ENCODE peak calls at places on chromosome 12, in eight cellular contexts. I is sigmoid colon, C is K562, H is GM23338, K is suprapubic skin, Y is spleen, F is prostate gland, Z is GM12878. M is an unnamed sample.

GRCh38 chr12:131894981-131895639 is 688 bp downstream of the ULK1 start:
- DNase-seq in Z (no peak), F (no peak), K (peak), H (no peak), C (no peak), I (peak), Y (peak), M (no peak)

GRCh38 chr12:104218935-104219334 is 3.4 kb downstream of the TXNRD1 start:
- DNase-seq in C (no peak), I (no peak), H (no peak), K (no peak), Z (no peak), F (no peak), Y (no peak), M (peak)

GRCh38 chr12:88946377-88946997 is 366.2 kb upstream of the KITLG start:
- DNase-seq in C (no peak), K (peak), H (no peak), F (no peak), Y (no peak), I (no peak), Z (no peak), M (peak)

GRCh38 chr12:46342562-46343033 is 30.0 kb downstream of the SLC38A2 start:
- DNase-seq in C (no peak), Z (no peak), Y (no peak), F (peak), I (no peak), H (peak), K (no peak), M (peak)

GRCh38 chr12:28209782-28210181 is 19.5 kb downstream of the CCDC91 start:
- DNase-seq in Y (no peak), Z (no peak), C (no peak), H (peak), I (no peak), F (no peak), K (no peak), M (no peak)

GRCh38 chr12:26699237-26699636 is 133.8 kb downstream of the ITPR2 start:
- DNase-seq in I (no peak), Y (no peak), F (no peak), H (no peak), Z (no peak), C (no peak), K (no peak), M (no peak)

GRCh38 chr12:26524862-26525465 is 308.0 kb downstream of the ITPR2 start:
- DNase-seq in H (peak), I (no peak), F (no peak), Y (no peak), C (peak), K (no peak), Z (no peak), M (peak)

GRCh38 chr12:32595251-32595650 is 83.8 kb upstream of the DNM1L start:
- DNase-seq in Z (no peak), I (no peak), K (no peak), F (no peak), H (no peak), Y (no peak), C (no peak), M (no peak)

GRCh38 chr12:45273717-45274271 is 57.9 kb downstream of the ANO6 start:
- DNase-seq in H (no peak), Z (no peak), C (peak), I (no peak), F (no peak), Y (no peak), K (peak), M (peak)

GRCh38 chr12:109537136-109537535 is 36.2 kb downstream of the MMAB start:
- DNase-seq in H (no peak), K (no peak), Z (no peak), C (no peak), F (no peak), Y (no peak), I (no peak), M (no peak)

GRCh38 chr12:13941258-13942249 is 39.8 kb downstream of the GRIN2B start:
- DNase-seq in Y (no peak), K (no peak), C (peak), H (peak), I (no peak), F (no peak), Z (no peak), M (peak)

GRCh38 chr12:13948631-13949030 is 32.8 kb downstream of the GRIN2B start:
- DNase-seq in K (no peak), I (no peak), Z (no peak), Y (no peak), C (no peak), H (no peak), F (no peak), M (no peak)

GRCh38 chr12:65868133-65868705 is 43.9 kb downstream of the HMGA2 start:
- DNase-seq in Z (no peak), H (no peak), Y (no peak), F (no peak), K (no peak), I (no peak), C (no peak), M (no peak)

GRCh38 chr12:101924647-101925046 is 47.3 kb downstream of the DRAM1 start:
- DNase-seq in I (no peak), H (peak), Z (no peak), Y (no peak), C (peak), F (no peak), K (no peak), M (no peak)
- H3K27ac ChIP-seq in I (no peak), H (no peak), Z (no peak), Y (no peak), C (no peak), F (no peak), K (peak), M (no peak)

GRCh38 chr12:120979862-120980696 is 1.7 kb downstream of the HNF1A start:
- DNase-seq in Z (no peak), I (no peak), F (no peak), H (peak), K (no peak), Y (no peak), C (no peak), M (no peak)
- TF ChIP-seq POLR2AphosphoS5 in Z (no peak), I (no peak), F (no peak), H (no peak), K (no peak), Y (no peak), C (no peak), M (no peak)

DNA sequence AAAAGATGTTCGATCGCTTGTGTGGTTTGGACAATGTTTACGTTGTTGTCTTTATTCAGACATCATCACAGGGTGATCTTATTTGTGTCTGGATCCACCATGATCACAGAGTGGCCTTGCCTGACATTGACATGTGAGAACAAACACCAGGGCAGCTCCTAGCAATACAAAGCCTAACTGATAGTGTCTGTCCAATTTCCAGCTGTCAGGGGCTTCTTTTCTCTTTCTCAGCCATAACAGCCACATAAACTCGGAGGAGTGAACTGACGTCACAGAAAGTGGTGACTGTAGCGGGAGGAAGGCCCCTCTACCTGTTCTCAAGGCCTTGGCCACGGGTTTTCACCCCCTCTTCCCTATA is 5.8 kb upstream of the SLC6A13 start:
- DNase-seq in C (no peak), Y (no peak), K (no peak), I (no peak), Z (no peak), H (no peak), F (no peak), M (no peak)
- H3K27ac ChIP-seq in C (no peak), Y (no peak), K (no peak), I (no peak), Z (no peak), H (no peak), F (no peak), M (no peak)

GRCh38 chr12:96256672-96257361 is 62.6 kb downstream of the ELK3 start:
- DNase-seq in I (no peak), F (no peak), Z (no peak), H (no peak), Y (no peak), K (no peak), C (no peak), M (no peak)
- TF ChIP-seq POLR2AphosphoS5 in I (no peak), F (no peak), Z (no peak), H (no peak), Y (peak), K (no peak), C (no peak), M (no peak)

DNA sequence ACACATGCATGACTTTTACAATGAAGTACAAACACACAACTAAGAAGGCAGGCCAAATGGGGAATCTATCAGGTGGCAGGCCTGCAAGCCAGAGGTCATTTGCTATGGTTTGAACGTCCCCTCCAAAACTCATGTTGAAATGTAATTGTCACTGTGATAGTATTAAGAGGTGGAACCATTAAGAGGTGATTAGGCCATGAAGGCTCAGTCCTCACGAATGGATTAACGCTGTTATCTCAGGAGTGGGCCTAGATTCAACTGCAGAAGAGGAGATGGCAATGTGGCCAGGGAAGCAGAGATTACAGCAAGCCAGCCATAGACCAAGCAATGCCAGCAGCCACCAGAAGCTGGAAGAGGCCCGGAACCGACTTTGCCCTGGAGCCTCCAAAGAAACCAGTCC is 13.5 kb upstream of the ACTR6 start:
- DNase-seq in Y (no peak), Z (no peak), C (no peak), I (no peak), K (no peak), F (no peak), H (no peak), M (no peak)
- H3K27ac ChIP-seq in Y (no peak), Z (no peak), C (no peak), I (no peak), K (no peak), F (no peak), H (no peak), M (no peak)